ENCODE peak calls at places on chromosomes 3 and 15, in five cellular contexts. E is nephron progenitor cell, O is adrenal gland, W is upper lobe of left lung, H is NB4. G is an unnamed sample.

GRCh38 chr3:120780977-120781376 is 38.4 kb downstream of the GTF2E1 start:
- DNase-seq in E (no peak), O (peak), W (no peak), H (no peak), G (no peak)

GRCh38 chr15:35696767-35697231 is 150.8 kb upstream of the DPH6 start:
- DNase-seq in E (no peak), O (no peak), W (no peak), H (no peak), G (no peak)

GRCh38 chr3:100087203-100087602 is 27.1 kb downstream of the FILIP1L start:
- DNase-seq in E (no peak), O (no peak), W (no peak), H (peak), G (no peak)

GRCh38 chr15:95174281-95174680 is 942.9 kb downstream of the MCTP2 start:
- DNase-seq in E (no peak), O (no peak), W (no peak), H (no peak), G (no peak)

GRCh38 chr15:90665288-90666134 is 51.6 kb upstream of the BLM start:
- DNase-seq in E (no peak), O (peak), W (peak), H (peak), G (no peak)

GRCh38 chr15:29352402-29352801 is 82.8 kb upstream of the NSMCE3 start:
- DNase-seq in E (no peak), O (no peak), W (no peak), H (no peak), G (no peak)

GRCh38 chr3:42143440-42143839 is 52.3 kb downstream of the TRAK1 start:
- DNase-seq in E (no peak), O (no peak), W (no peak), H (no peak), G (no peak)

GRCh38 chr3:131306242-131306641 is 75.3 kb upstream of the NUDT16 start:
- DNase-seq in E (no peak), O (no peak), W (no peak), H (no peak), G (no peak)

GRCh38 chr15:93983501-93983900 is 247.9 kb upstream of the MCTP2 start:
- DNase-seq in E (no peak), O (peak), W (no peak), H (no peak), G (no peak)

DNA sequence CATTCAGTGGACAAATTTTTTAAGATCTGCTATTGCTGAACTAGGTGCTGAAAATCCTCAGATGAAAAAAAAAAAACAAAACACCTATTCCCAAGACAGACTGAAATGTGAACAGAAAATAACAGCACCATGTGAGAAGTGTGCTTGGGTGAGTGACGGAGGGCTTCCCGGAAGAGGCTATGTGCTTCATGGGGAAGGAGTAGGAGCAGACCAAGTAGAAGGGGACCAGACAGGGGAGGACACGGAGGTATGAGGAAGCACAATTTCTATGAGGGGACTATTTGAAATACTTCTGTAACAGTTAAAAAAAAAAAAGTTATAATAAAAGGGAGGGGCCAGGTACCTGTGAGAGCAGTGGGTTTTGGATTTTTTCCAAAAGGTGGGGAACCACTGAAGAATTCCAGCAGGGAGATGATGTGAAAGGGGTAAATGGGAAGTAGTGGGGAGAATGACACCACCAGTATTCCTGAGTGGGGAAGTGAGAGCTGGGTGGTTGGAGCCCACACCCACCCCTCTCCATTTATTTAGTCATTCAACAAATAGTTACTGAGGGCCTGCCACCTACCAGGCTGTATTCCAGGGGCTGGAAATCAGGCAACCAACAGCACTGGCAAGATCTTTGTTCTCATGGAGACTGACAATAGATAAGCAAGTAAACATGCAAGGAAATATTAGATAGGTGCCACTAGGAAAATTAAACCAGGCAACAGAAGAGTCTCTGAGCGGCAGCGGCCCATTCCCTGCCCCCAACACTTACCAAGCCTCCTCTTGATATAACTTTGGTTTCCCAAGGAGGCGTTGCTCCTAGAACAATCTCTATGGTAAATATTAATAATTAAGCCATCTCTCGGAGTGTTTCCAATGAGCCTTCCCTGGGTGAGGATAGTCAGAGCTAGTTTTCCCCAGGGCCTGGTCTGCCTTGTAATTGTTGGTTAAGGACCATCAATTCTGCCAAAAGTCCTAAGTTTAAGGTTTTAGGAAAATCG is 3.8 kb upstream of the USP3 start:
- DNase-seq in E (no peak), O (no peak), W (no peak), H (no peak), G (no peak)
- TF ChIP-seq CTCF in E (no peak), O (no peak), W (no peak), H (no peak), G (no peak)

GRCh38 chr3:149577801-149578200 is 80.0 kb downstream of the WWTR1 start:
- DNase-seq in E (no peak), O (no peak), W (no peak), H (no peak), G (no peak)
- TF ChIP-seq CTCF in E (no peak), O (no peak), W (no peak), H (no peak), G (no peak)

DNA sequence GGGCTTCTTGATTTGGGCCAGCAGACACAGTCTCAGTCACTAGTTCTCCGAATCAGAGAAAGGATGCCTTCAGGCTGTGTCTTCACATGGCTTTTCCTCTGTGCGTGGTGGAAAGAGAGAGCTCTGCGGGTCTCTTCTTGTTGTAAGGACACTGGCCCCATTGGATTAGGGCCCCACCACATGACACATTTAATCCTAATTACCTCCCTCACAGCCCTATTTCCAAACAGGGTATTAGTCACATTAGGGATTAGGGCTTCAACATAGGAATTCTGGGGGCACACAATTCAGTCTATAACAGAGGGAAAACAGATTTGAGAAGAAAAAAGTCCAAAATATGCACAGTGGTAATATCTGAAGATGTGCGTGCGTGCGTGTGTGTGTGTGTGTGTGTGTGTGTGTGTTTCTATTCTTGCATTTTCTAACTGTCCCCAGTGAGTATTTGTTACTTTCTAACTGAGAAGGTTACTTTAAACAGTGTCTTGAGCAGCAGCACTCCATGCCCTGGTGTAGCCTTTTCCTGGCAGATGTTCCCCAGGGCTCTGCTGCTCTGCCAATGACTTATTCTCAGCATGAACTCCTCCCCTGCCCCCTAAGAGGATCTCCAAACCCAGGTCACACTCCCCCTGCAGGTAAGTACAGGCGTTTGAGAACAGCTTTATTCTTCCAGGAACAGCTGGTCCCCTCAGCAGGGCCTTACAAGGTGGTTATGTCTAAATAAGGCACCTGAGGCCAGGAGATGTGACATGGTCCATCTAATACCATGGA is 72.9 kb downstream of the RPL39L start:
- DNase-seq in E (peak), O (no peak), W (no peak), H (peak), G (no peak)
- TF ChIP-seq CTCF in E (peak), O (no peak), W (no peak), H (peak), G (peak)

DNA sequence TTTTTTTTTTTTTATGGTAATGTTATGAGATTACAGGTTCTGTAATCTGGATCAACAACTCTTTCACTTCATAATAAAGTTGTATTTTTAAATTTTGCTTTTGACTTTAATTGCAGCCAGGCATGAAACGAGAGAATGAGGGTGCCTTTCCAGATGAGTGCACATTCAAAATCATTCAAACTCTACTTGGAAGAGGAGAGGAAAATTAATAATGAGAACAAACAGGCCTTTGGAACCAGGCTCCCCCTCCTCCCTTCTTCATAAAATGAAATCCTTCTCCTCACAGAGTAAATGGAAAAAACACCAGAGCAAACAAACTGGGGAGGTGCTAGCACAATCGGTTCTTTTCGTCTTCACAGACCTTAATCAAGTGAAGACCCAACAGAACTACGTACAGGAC is 77.0 kb upstream of the LRIG1 start:
- DNase-seq in E (no peak), O (no peak), W (no peak), H (no peak), G (no peak)
- TF ChIP-seq CTCF in E (no peak), O (no peak), W (no peak), H (no peak), G (no peak)

DNA sequence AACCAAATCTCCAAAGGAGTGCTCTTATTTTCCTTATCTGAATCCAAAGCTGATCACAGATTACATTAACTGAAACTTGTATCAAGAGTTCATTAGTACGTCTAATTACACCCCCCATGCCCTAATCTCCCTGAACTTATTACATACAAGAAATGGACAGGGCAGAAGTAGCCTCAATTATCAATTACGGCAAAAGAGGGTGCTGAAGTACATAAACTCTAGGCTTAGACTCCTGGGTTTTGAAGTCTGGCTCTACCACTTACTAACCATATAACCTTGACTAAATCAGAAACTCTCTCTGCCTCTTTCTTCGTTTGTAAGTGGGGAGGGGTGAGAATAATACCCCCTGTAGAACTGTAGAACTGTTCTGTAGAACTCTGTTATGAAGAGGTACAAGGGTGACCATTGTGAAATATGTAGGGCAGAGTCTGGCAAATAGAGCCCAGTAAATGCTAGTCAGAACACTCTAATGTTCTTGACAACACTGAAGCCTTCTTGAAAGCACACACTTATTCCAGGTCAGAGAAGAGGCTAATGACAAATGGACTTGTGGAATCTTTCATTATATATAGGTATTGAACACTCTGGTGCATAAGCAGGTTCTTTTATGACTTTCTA is 19.6 kb upstream of the OR5K4 start:
- DNase-seq in E (no peak), O (no peak), W (no peak), H (no peak), G (no peak)
- TF ChIP-seq CTCF in E (no peak), O (no peak), W (no peak), H (no peak), G (no peak)

DNA sequence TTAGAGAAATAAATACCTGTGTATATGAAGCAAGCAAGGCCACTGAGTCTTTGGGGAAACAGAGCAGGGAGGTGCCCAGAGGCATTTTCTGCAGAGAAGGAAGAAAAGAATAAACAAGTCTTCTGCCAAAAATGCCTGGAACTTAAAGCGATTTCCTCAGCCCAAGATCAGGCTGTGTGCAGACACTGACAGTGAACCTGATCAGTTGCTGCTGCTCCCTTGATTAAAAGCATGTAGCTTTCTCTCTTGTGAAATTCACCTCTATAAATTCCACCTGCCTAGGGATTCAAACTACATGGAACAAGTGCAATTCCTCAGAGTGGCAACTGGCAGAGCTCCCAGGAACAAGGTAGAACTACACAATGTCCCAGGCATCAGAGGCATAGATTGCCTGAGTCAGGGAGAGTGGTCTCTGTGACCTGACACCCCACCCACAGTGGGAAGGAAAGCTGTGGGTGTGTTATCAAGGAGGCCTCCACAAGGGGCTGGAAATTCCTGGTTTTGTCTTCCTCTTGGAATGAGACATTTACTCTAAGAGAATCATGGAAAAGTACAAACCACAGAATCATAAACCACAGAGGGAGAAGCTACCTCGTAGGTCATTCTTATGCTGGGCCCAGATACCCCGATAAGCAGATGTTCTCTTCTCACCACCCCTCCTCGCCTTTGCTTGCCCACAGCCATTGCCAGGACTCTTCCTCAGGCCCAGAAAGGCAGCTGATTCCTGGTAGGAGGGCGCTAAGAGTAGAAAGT is 1.8 kb upstream of the ZBTB38 start:
- DNase-seq in E (no peak), O (no peak), W (no peak), H (no peak), G (no peak)
- TF ChIP-seq CTCF in E (no peak), O (no peak), W (no peak), H (no peak), G (no peak)

GRCh38 chr3:69178100-69178499 is 55.7 kb upstream of the LMOD3 start:
- DNase-seq in E (no peak), O (no peak), W (no peak), H (no peak), G (no peak)

GRCh38 chr3:69178838-69179739 is 56.7 kb upstream of the LMOD3 start:
- DNase-seq in E (no peak), O (no peak), W (no peak), H (no peak), G (no peak)

GRCh38 chr3:69172058-69172457 is 49.7 kb upstream of the LMOD3 start:
- DNase-seq in E (no peak), O (no peak), W (no peak), H (no peak), G (no peak)

GRCh38 chr3:69174435-69174834 is 52.0 kb upstream of the LMOD3 start:
- DNase-seq in E (no peak), O (no peak), W (no peak), H (no peak), G (no peak)

DNA sequence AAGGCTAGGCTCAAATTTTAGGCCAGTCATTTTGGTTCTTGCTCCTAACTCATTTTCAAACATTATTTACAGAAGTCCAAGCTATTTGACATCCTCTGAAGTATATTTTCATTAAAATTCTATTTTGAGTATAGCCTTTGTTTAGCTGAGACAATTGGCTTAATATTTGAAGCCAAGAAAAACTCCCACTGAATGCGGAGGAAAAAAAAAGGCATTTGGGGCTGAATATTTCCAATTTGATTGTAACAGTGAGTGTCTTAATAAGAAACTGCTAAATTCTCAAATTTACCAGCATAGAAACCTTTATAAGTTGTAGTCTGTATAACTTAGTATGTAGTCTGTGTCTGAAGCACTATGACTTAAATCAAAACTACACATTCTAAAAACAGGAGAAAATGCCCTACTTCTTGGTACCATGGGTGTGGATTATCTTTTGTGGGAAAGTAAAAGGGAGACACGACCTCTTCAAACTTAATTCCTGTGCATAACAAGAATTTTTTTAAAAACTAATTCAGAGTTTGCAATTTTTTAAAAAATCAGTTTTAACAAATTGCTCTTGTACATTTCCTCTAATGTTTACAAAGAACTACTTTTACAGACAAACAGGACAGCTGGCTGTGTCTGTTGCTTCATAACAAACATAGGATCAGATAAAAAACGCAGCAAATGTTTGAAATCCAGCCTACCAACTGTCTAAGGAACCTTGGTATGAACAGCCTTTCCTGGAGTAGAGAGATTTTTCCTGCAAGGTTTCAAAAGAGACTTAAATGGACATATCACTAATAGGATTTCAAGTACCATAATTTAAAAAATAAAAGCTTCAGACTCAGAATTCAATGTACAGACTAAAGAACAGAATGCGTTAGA is 52.7 kb upstream of the LMOD3 start:
- DNase-seq in E (no peak), O (no peak), W (no peak), H (no peak), G (no peak)
- TF ChIP-seq CTCF in E (no peak), O (no peak), W (no peak), H (no peak), G (no peak)

DNA sequence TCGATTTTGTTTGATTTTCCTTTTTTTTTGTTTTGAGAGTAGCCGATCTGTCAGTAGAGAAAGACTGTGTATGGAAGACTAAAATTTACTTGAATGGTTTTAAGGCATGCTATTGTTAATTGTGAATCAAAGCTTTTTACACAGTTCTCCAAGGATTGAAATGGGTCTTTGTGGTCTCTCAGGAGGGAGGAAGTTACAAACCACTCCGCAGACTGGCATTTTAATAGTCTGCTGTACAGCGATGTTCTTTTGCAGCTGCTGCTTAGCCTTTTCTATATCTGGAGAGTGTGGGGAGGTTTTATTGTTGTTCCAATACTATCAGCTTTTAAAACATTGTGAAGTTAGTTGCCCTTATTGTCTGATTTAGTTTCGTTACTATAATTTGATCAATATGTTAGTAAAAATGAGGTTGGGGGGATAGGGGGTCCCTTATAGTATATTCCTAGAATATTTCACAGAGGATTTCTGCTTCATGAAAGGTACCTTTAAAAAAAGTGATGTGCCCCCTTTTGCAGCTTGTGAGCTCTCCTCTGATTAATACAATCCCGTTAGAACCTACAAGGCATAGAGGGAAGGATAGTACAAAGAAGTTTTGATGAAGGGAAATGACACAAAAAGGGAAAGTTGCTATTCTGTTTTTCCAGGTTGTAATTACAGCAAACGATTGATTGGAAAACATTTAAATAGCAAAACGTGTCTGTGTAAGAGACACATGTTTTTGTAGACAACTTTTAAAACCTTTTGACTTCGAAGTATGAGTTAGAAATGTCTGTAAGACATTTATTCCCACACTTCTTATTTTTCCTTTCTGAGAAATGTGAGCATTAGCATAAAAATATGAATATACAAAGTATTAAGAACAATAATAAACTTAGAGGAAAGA is 158.3 kb upstream of the CGNL1 start:
- DNase-seq in E (no peak), O (no peak), W (no peak), H (peak), G (no peak)
- TF ChIP-seq CTCF in E (no peak), O (no peak), W (no peak), H (no peak), G (no peak)

G was measured in progenitor cell of endocrine pancreas.